ENCODE peak calls at places on chromosome 16, in six cellular contexts. One of them, this sample, is unnamed.

GRCh38 chr16:80265624-80266306 is 275.0 kb upstream of the DYNLRB2 start:
- DNase-seq in PC-9: no peak
- DNase-seq in Peyer's patch: no peak
- DNase-seq in left ventricle myocardium inferior: no peak
- DNase-seq in HCT116: no peak
- DNase-seq in K562: no peak
- DNase-seq in this sample: no peak

GRCh38 chr16:12802661-12803060 is 1.0 kb downstream of the CPPED1 start:
- DNase-seq in left ventricle myocardium inferior: no peak
- DNase-seq in Peyer's patch: no peak
- DNase-seq in K562: no peak
- DNase-seq in PC-9: peak; percentile 38
- DNase-seq in HCT116: no peak
- DNase-seq in this sample: no peak

GRCh38 chr16:83994703-83995102 is 26.7 kb downstream of the NECAB2 start:
- DNase-seq in HCT116: no peak
- DNase-seq in Peyer's patch: no peak
- DNase-seq in left ventricle myocardium inferior: no peak
- DNase-seq in K562: no peak
- DNase-seq in PC-9: no peak
- DNase-seq in this sample: no peak

GRCh38 chr16:48347980-48348379 is 37.2 kb downstream of the SIAH1 start:
- DNase-seq in HCT116: no peak
- DNase-seq in K562: no peak
- DNase-seq in left ventricle myocardium inferior: no peak
- DNase-seq in PC-9: no peak
- DNase-seq in Peyer's patch: no peak
- DNase-seq in this sample: no peak

GRCh38 chr16:14649816-14650215 is 17.1 kb downstream of the BFAR start:
- DNase-seq in HCT116: no peak
- DNase-seq in K562: no peak
- DNase-seq in Peyer's patch: no peak
- DNase-seq in left ventricle myocardium inferior: no peak
- DNase-seq in PC-9: no peak
- DNase-seq in this sample: no peak

GRCh38 chr16:3268294-3268693 is 11.9 kb upstream of the MEFV start:
- DNase-seq in left ventricle myocardium inferior: no peak
- DNase-seq in Peyer's patch: no peak
- DNase-seq in HCT116: no peak
- DNase-seq in K562: no peak
- DNase-seq in PC-9: no peak
- DNase-seq in this sample: no peak

GRCh38 chr16:48392407-48392806 is 7.2 kb upstream of the SIAH1 start:
- DNase-seq in left ventricle myocardium inferior: no peak
- DNase-seq in Peyer's patch: no peak
- DNase-seq in HCT116: no peak
- DNase-seq in K562: no peak
- DNase-seq in PC-9: no peak
- DNase-seq in this sample: no peak

GRCh38 chr16:66247516-66248089 is 118.9 kb upstream of the CDH5 start:
- DNase-seq in K562: no peak
- DNase-seq in left ventricle myocardium inferior: peak; percentile 44
- DNase-seq in PC-9: no peak
- DNase-seq in HCT116: no peak
- DNase-seq in Peyer's patch: no peak
- DNase-seq in this sample: no peak

GRCh38 chr16:77555781-77556180 is 120.9 kb upstream of the ADAMTS18 start:
- DNase-seq in K562: no peak
- DNase-seq in left ventricle myocardium inferior: no peak
- DNase-seq in PC-9: no peak
- DNase-seq in Peyer's patch: no peak
- DNase-seq in HCT116: no peak
- DNase-seq in this sample: no peak

GRCh38 chr16:598823-599739 is 9.2 kb downstream of the RAB40C start:
- DNase-seq in PC-9: no peak
- DNase-seq in K562: no peak
- DNase-seq in Peyer's patch: no peak
- DNase-seq in left ventricle myocardium inferior: no peak
- DNase-seq in HCT116: no peak
- DNase-seq in this sample: peak; percentile 57

GRCh38 chr16:14564323-14564722 is 65.7 kb downstream of the PARN start:
- DNase-seq in PC-9: peak; percentile 51
- DNase-seq in HCT116: no peak
- DNase-seq in Peyer's patch: no peak
- DNase-seq in K562: no peak
- DNase-seq in left ventricle myocardium inferior: no peak
- DNase-seq in this sample: no peak

GRCh38 chr16:66116163-66116792 is 250.2 kb upstream of the CDH5 start:
- DNase-seq in left ventricle myocardium inferior: no peak
- DNase-seq in K562: no peak
- DNase-seq in HCT116: no peak
- DNase-seq in Peyer's patch: no peak
- DNase-seq in PC-9: no peak
- DNase-seq in this sample: no peak

GRCh38 chr16:912322-912683 is 58.5 kb downstream of the LMF1 start:
- DNase-seq in HCT116: no peak
- DNase-seq in K562: no peak
- DNase-seq in PC-9: no peak
- DNase-seq in Peyer's patch: no peak
- DNase-seq in left ventricle myocardium inferior: no peak
- DNase-seq in this sample: peak; percentile 49

GRCh38 chr16:82748026-82748425 is 121.3 kb downstream of the CDH13 start:
- DNase-seq in Peyer's patch: no peak
- DNase-seq in HCT116: no peak
- DNase-seq in left ventricle myocardium inferior: peak; percentile 51
- DNase-seq in K562: no peak
- DNase-seq in PC-9: no peak
- DNase-seq in this sample: no peak

GRCh38 chr16:61243954-61244353 is 792.3 kb downstream of the CDH8 start:
- DNase-seq in PC-9: no peak
- DNase-seq in Peyer's patch: no peak
- DNase-seq in HCT116: no peak
- DNase-seq in left ventricle myocardium inferior: no peak
- DNase-seq in K562: no peak
- DNase-seq in this sample: no peak

GRCh38 chr16:2388139-2388874 is 40.9 kb upstream of the CCNF start:
- DNase-seq in K562: no peak
- DNase-seq in HCT116: no peak
- DNase-seq in PC-9: no peak
- DNase-seq in left ventricle myocardium inferior: no peak
- DNase-seq in Peyer's patch: no peak
- DNase-seq in this sample: no peak

GRCh38 chr16:58556678-58557077 is 41.4 kb downstream of the SETD6 start:
- DNase-seq in HCT116: no peak
- DNase-seq in left ventricle myocardium inferior: no peak
- DNase-seq in K562: no peak
- DNase-seq in PC-9: no peak
- DNase-seq in Peyer's patch: no peak
- DNase-seq in this sample: no peak

GRCh38 chr16:1397779-1398178 is 16.7 kb downstream of the UNKL start:
- DNase-seq in K562: no peak
- DNase-seq in PC-9: no peak
- DNase-seq in Peyer's patch: no peak
- DNase-seq in left ventricle myocardium inferior: no peak
- DNase-seq in HCT116: no peak
- DNase-seq in this sample: no peak

GRCh38 chr16:74654536-74654935 is 12.1 kb downstream of the RFWD3 start:
- DNase-seq in Peyer's patch: no peak
- DNase-seq in K562: no peak
- DNase-seq in left ventricle myocardium inferior: no peak
- DNase-seq in HCT116: no peak
- DNase-seq in PC-9: no peak
- DNase-seq in this sample: no peak

GRCh38 chr16:30004424-30004776 is 6.4 kb downstream of the DOC2A start:
- DNase-seq in K562: no peak
- DNase-seq in Peyer's patch: no peak
- DNase-seq in PC-9: no peak
- DNase-seq in left ventricle myocardium inferior: no peak
- DNase-seq in HCT116: no peak
- DNase-seq in this sample: peak; percentile 52

GRCh38 chr16:30615358-30616076 is 5.3 kb upstream of the ZNF689 start:
- DNase-seq in HCT116: peak; percentile 48
- DNase-seq in Peyer's patch: peak; percentile 49
- DNase-seq in K562: peak; percentile 37
- DNase-seq in left ventricle myocardium inferior: peak; percentile 46
- DNase-seq in PC-9: peak; percentile 57
- DNase-seq in this sample: no peak

GRCh38 chr16:14193316-14193871 is 122.3 kb downstream of the MRTFB start:
- DNase-seq in Peyer's patch: peak; percentile 51
- DNase-seq in HCT116: no peak
- DNase-seq in left ventricle myocardium inferior: no peak
- DNase-seq in K562: no peak
- DNase-seq in PC-9: no peak
- DNase-seq in this sample: no peak

GRCh38 chr16:3282103-3282746 is 1.1 kb upstream of the ZNF263 start:
- DNase-seq in K562: no peak
- DNase-seq in PC-9: peak; percentile 62
- DNase-seq in left ventricle myocardium inferior: no peak
- DNase-seq in HCT116: no peak
- DNase-seq in Peyer's patch: no peak
- DNase-seq in this sample: no peak

GRCh38 chr16:56609463-56609921 is 1.1 kb downstream of the MT2A start:
- DNase-seq in PC-9: peak; percentile 57
- DNase-seq in left ventricle myocardium inferior: no peak
- DNase-seq in Peyer's patch: peak; percentile 86
- DNase-seq in K562: no peak
- DNase-seq in HCT116: peak; percentile 41
- DNase-seq in this sample: no peak

GRCh38 chr16:67842509-67843342 is 606 bp downstream of the THAP11 start:
- DNase-seq in left ventricle myocardium inferior: peak; percentile 65
- DNase-seq in PC-9: no peak
- DNase-seq in K562: no peak
- DNase-seq in HCT116: no peak
- DNase-seq in Peyer's patch: peak; percentile 49
- DNase-seq in this sample: peak; percentile 75

DNA sequence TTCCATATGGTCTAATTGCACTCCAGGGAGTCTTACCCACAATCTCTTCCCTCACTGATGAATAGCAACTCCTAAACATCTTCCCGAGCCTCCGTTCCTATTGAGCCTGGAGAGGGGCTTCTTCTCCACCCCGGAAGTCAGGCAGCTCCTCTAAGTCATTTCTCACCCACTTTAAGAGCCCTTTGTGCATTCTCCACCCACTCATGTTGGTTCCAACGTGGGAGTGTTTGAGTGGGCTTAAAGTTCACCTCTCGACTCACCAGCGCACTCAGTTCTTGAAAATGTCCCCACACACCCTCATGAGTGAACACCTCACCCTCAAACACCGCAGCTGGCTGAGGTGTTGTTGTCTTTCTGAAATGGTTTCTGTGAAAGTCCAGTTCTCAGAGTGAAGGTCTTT is 67.6 kb downstream of the TMEM114 start:
- DNase-seq in K562: no peak
- DNase-seq in Peyer's patch: no peak
- DNase-seq in left ventricle myocardium inferior: no peak
- DNase-seq in HCT116: no peak
- DNase-seq in PC-9: no peak
- DNase-seq in this sample: no peak
- H3K4me3 ChIP-seq in K562: no peak overlapping the region
- H3K4me3 ChIP-seq in Peyer's patch: no peak overlapping the region
- H3K4me3 ChIP-seq in left ventricle myocardium inferior: no peak overlapping the region
- H3K4me3 ChIP-seq in HCT116: no peak overlapping the region
- H3K4me3 ChIP-seq in PC-9: no peak overlapping the region
- H3K4me3 ChIP-seq in this sample: no peak overlapping the region

DNA sequence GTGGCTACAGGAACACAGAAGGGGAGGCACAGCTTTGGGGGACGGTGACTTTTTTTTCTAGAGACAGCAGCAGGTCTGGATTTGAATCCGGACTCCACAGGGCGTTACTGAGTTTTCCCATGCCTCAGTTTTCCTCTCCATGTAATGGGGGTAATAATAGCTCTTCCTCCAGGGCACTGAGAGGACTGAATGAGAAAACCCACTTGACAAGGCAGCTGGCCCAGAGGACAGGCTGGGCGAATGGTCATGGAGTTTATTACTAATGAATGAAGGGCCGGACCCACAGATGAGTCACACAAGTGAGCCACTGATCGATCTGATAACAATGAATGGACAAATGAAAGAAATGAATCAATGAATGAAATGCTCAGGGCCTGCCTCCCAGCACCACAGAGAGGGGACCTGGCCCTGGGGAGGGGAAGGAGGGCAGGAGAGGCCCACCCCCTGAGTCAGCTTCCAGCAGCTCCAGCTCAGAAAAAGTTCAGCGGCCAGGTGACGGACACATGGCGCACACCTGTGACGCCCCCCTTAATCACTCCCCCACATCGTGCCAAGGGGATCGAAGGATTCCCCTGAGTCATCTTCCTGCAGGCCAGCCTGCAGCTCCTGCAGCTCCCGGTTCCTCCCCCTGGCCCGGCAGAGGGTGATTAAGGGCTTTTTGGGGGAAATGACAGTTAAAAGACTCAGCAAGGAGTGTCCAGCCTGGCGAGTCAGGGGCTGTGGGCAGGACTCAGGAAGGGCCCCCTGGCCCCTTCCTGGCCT is 54.3 kb downstream of the SOCS1 start:
- DNase-seq in PC-9: peak; percentile 94
- DNase-seq in K562: peak; percentile 82
- DNase-seq in left ventricle myocardium inferior: no peak
- DNase-seq in Peyer's patch: no peak
- DNase-seq in HCT116: peak; percentile 86
- DNase-seq in this sample: peak; percentile 95
- H3K27ac ChIP-seq in PC-9: peak overlapping the region; percentile 75
- H3K27ac ChIP-seq in K562: peak overlapping the region; percentile 76
- H3K27ac ChIP-seq in left ventricle myocardium inferior: no peak overlapping the region
- H3K27ac ChIP-seq in Peyer's patch: no peak overlapping the region
- H3K27ac ChIP-seq in HCT116: peak overlapping the region; percentile 63
- H3K27ac ChIP-seq in this sample: peak overlapping the region; percentile 85

DNA sequence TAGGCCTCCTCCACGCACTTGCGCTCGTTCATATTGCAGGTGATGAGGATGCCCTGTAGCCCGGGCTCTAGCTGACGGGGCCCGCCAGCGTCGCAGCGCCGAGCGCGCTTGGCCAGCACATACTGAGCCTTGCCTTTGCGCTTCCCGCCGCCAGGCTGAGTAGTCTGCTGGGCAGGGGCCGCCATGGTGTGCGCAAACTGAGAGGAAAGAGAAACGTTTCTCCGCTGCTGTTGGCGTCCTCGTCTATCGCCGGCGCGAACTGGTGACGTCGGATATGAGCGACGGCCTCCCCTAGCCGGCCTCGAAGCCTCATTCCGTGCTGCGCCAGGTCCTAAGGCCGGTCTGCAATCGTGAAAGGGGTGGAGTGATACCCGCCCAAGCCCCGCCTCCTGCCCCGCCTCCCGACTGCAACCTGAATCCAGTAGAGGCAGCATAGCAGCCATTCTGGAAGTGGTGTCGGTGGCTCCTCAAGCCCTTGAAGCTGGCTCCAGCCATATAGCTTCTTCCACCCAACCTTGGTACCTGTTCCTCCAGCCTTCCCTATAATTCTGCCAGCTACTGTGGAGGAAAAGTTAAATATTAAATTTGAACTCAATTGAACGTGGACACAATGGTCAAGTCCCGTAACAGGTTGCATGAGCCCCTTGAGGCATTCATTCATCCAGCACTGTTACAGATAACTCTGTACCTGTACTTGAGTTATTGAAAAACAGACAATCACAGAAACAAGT is at the start of gene THUMPD1:
- DNase-seq in K562: peak; percentile 94
- DNase-seq in PC-9: peak; percentile 86
- DNase-seq in left ventricle myocardium inferior: peak; percentile 97
- DNase-seq in Peyer's patch: peak; percentile 99
- DNase-seq in HCT116: peak; percentile 92
- DNase-seq in this sample: peak; percentile 94
- TF ChIP-seq CTCF in K562: peak; percentile 43
- TF ChIP-seq CTCF in PC-9: no peak
- TF ChIP-seq CTCF in left ventricle myocardium inferior: no peak
- TF ChIP-seq CTCF in Peyer's patch: peak; percentile 28
- TF ChIP-seq CTCF in HCT116: no peak
- TF ChIP-seq CTCF in this sample: no peak

GRCh38 chr16:85137323-85138072 is 25.2 kb upstream of the CIBAR2 start:
- DNase-seq in HCT116: no peak
- DNase-seq in Peyer's patch: peak; percentile 47
- DNase-seq in PC-9: peak; percentile 57
- DNase-seq in left ventricle myocardium inferior: peak; percentile 96
- DNase-seq in K562: peak; percentile 76
- DNase-seq in this sample: no peak
- H3K4me3 ChIP-seq in HCT116: no peak overlapping the region
- H3K4me3 ChIP-seq in Peyer's patch: peak overlapping the region; percentile 33
- H3K4me3 ChIP-seq in PC-9: peak overlapping the region; percentile 44
- H3K4me3 ChIP-seq in left ventricle myocardium inferior: peak overlapping the region; percentile 56
- H3K4me3 ChIP-seq in K562: no peak overlapping the region
- H3K4me3 ChIP-seq in this sample: no peak overlapping the region

This sample was measured in RWPE2.